ENCODE peak calls at places on chromosomes 12 and 14, in six cellular contexts. Q is Peyer's patch, T is psoas muscle, A is IMR-90, L is H1, C is endothelial cell of umbilical vein. U is an unnamed sample. For H3K36me3, the result is how much of the 10 kb centered on the place peaks cover.

GRCh38 chr14:51607677-51608076 is 44.0 kb upstream of the FRMD6 start:
- DNase-seq in L (no peak), A (peak), T (no peak), Q (no peak), C (no peak), U (no peak)

GRCh38 chr12:5510251-5510805 is 78.4 kb downstream of the NTF3 start:
- DNase-seq in A (no peak), C (no peak), L (peak), Q (no peak), T (no peak), U (no peak)

GRCh38 chr14:59897757-59898383 is 22.1 kb upstream of the LRRC9 start:
- DNase-seq in A (no peak), C (peak), T (no peak), L (no peak), Q (no peak), U (no peak)

GRCh38 chr12:47870175-47870781 is 34.5 kb downstream of the VDR start:
- DNase-seq in T (peak), A (no peak), Q (peak), C (no peak), L (peak), U (no peak)

GRCh38 chr14:68660495-68660894 is 132.4 kb downstream of the ZFP36L1 start:
- DNase-seq in L (peak), T (no peak), Q (no peak), C (no peak), A (no peak), U (no peak)

GRCh38 chr12:3669594-3669993 is 83.3 kb downstream of the CRACR2A start:
- DNase-seq in T (no peak), A (no peak), L (no peak), C (no peak), Q (no peak), U (no peak)

GRCh38 chr12:132346496-132347470 is 17.4 kb upstream of the GALNT9 start:
- DNase-seq in A (no peak), L (no peak), C (no peak), T (no peak), Q (no peak), U (no peak)

GRCh38 chr14:79515158-79515557 is 696.1 kb downstream of the DIO2 start:
- DNase-seq in T (no peak), Q (no peak), L (no peak), A (no peak), C (no peak), U (no peak)

GRCh38 chr12:67068773-67069450 is 200.2 kb upstream of the CAND1 start:
- DNase-seq in A (peak), C (peak), T (peak), Q (no peak), L (peak), U (no peak)

GRCh38 chr12:105226219-105226618 is 9.8 kb downstream of the APPL2 start:
- DNase-seq in Q (peak), C (peak), T (peak), A (peak), L (no peak), U (no peak)

GRCh38 chr12:47725893-47726292 is 603 bp upstream of the ENDOU start:
- DNase-seq in L (no peak), T (no peak), A (peak), C (no peak), Q (no peak), U (no peak)

GRCh38 chr14:32233292-32233691 is 30.2 kb upstream of the RNU6-8 start:
- DNase-seq in T (no peak), L (no peak), A (no peak), C (no peak), Q (no peak), U (no peak)

GRCh38 chr12:30985814-30986452 is 59.4 kb downstream of the TSPAN11 start:
- DNase-seq in C (peak), T (peak), Q (no peak), L (peak), A (peak), U (no peak)

GRCh38 chr14:92819011-92819410 is 24.9 kb downstream of the GOLGA5 start:
- DNase-seq in T (no peak), A (no peak), L (no peak), C (no peak), Q (no peak), U (no peak)

GRCh38 chr12:105451211-105451610 is 120.7 kb downstream of the C12orf75 start:
- DNase-seq in C (no peak), A (peak), T (no peak), L (no peak), Q (no peak), U (no peak)

GRCh38 chr14:22598896-22599244 is 770 bp downstream of the ABHD4 start:
- DNase-seq in L (no peak), Q (no peak), A (peak), T (no peak), C (peak), U (no peak)

DNA sequence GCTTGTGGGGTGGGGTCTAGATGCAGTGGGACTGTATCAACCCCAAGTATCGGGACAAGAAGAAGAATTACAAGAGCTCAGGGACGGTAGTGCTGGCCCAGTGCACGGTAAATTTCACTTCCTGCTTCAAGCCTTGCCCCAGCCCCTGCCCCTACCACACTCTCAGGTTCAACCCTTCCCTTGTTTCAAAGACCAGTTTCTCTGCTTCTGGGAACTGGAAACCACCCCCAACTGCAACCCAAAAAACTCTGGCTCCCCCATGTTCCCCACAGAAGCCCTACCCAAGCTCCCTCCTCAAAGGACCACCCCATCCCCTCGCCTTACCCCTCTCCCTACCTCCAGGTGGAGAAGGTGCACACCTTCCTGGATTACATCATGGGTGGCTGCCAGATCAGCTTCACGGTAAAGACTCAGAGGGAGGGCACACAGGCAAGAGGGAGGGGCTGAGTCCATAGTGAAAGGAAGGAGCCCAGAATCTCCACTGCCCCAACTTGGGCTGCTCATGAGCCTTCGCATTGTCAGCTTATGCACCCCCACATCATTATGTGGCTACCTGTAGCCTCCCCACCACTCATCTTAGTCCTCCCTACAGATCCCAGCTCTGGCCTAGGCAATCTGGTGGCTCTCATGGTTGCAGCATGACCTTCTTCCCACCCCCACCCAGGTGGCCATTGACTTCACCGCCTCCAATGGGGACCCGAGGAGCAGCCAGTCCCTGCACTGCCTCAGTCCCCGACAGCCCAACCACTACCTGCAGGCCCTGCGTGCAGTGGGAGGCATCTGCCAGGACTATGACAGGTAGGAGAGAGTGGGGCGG is 4.3 kb downstream of the CPNE6 start:
- DNase-seq in T (no peak), L (no peak), C (no peak), A (no peak), Q (peak), U (no peak)
- TF ChIP-seq CTCF in T (no peak), L (no peak), C (no peak), A (no peak), Q (no peak), U (no peak)

GRCh38 chr12:94012508-94013044 is 135.8 kb upstream of the PLXNC1 start:
- DNase-seq in A (no peak), T (no peak), L (no peak), C (no peak), Q (no peak), U (no peak)
- H3K4me3 ChIP-seq in A (no peak), T (no peak), L (no peak), C (no peak), Q (no peak), U (no peak)

GRCh38 chr14:102969060-102969791 is 46.8 kb downstream of the AMN start:
- DNase-seq in C (no peak), T (peak), Q (no peak), L (no peak), A (no peak), U (no peak)
- H3K36me3 ChIP-seq in C (under half), T (under half), Q (under half), L (half or more), A (half or more), U (half or more)

DNA sequence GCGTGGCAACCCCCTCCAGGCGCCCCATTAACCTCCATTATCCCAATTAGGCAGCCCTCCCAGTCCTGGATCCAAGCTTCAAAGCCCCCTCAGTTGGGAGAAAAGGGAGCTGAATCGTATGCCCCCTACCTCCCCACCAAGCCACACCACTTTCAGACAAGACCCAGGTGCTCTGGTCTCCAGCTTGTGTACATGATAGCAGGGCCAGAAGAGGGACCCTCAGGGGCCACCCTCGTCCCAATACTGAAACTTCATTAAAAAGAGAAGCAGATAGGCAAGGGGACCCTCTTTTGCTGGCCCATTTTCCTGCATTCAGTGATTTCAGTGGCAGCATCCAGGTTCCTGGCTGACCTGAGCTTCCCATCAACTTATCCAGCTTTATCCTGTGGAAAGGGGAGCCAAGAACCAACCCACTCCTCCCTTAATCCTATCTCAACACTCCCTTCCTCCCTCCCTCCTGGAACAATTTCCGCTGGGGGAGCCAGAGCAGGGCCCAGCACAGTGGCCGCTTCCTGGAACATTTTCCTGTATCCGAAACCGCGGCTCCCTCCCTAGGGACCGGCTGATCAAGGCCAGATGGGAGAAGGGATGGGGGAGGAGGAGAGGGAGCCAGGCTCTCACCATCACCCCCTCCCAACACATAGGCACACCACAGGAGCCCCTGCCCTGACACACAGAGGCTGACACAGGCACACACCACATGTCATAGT is 9.5 kb upstream of the SP7 start:
- DNase-seq in A (no peak), Q (no peak), T (peak), L (peak), C (peak), U (no peak)
- TF ChIP-seq CTCF in A (no peak), Q (no peak), T (no peak), L (no peak), C (peak), U (peak)

GRCh38 chr12:40227447-40227846 is 2.6 kb downstream of the LRRK2 start:
- DNase-seq in Q (no peak), A (no peak), L (no peak), T (no peak), C (no peak), U (no peak)

GRCh38 chr12:40232602-40233001 is 7.8 kb downstream of the LRRK2 start:
- DNase-seq in L (no peak), Q (no peak), A (no peak), C (no peak), T (no peak), U (no peak)

GRCh38 chr12:40226652-40227051 is 1.9 kb downstream of the LRRK2 start:
- DNase-seq in C (peak), T (peak), L (no peak), A (peak), Q (peak), U (no peak)

GRCh38 chr12:40228727-40229126 is 3.9 kb downstream of the LRRK2 start:
- DNase-seq in C (no peak), T (no peak), Q (no peak), L (no peak), A (no peak), U (no peak)

DNA sequence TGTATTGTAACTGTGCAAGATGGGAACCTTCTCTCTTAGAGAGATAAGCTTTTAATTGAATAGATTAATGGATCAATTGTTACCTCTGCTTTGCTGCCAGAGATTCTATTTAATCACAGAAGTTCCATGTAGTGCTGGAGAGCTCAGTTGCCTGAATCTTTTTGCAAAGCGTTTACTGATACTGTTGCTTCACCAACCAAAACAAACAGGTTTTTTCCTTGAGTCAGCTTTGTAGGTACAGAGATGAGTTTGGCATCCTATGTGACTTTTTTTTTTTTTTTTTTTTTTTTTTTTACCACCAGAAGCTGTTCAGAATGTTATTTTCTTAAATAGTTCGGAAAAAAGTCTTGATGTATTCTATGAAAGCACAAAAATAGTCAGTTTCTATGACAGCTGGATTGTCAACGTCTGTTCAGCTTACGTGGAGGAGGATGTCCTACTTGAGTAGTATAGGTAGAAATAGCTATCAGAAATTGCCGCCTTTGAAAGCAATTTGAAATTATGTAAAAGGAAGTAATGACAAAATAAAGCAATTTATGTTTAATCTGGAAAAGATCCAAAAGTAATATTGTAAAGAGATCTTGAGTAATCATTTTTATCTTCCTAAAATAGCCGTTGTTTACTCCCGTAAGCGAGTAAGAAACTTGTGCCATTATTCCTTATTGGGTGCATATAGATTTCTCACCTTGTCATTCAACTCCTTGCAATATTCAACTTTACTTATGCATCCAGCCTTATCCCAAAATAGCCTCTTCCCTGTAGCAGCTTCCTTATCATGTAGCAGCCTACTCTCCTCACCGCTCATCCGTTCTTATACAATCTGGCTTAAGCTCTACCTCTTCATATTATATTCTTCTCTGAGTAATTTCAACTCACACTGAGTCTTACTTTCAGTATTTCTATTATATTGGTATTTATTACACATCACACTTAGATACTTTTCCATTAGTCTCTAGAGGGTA is 5.2 kb downstream of the LRRK2 start:
- DNase-seq in C (no peak), T (no peak), A (no peak), Q (no peak), L (no peak), U (no peak)
- H3K4me3 ChIP-seq in C (no peak), T (no peak), A (no peak), Q (no peak), L (no peak), U (no peak)

DNA sequence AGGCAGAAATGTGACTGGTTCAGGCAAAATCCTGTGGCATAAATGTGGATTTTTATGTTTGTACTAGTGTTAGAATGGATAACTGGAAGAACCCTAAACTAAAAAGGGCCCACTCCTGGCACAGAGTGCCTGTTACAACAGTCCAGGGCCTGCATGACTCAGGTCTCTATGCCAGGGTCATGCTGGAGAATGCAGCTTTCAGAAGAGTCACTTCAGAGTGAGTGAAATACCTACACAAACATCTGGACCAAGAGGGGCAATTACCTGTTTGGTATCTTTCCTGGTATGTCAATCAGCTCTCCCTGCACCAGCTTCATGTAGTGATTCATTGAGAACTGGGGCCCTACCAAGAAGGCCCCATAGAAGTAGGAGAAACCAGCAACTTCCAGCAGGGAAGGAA is 10.0 kb downstream of the EMG1 start:
- DNase-seq in T (no peak), A (no peak), L (no peak), Q (no peak), C (no peak), U (no peak)
- H3K36me3 ChIP-seq in T (under half), A (half or more), L (under half), Q (under half), C (under half), U (half or more)

GRCh38 chr12:125651625-125652024 is 586.4 kb downstream of the AACS start:
- DNase-seq in Q (no peak), C (no peak), A (no peak), T (no peak), L (no peak), U (no peak)
- TF ChIP-seq CTCF in Q (no peak), C (no peak), A (no peak), T (no peak), L (no peak), U (no peak)

GRCh38 chr12:7498832-7499231 is 4.7 kb downstream of the CD163 start:
- DNase-seq in L (no peak), Q (no peak), T (no peak), A (peak), C (no peak), U (no peak)

GRCh38 chr12:7502612-7503011 is 965 bp downstream of the CD163 start:
- DNase-seq in A (no peak), Q (no peak), C (no peak), L (no peak), T (no peak), U (no peak)

GRCh38 chr12:7503686-7504085 is at the start of gene CD163:
- DNase-seq in Q (no peak), C (no peak), A (no peak), T (no peak), L (no peak), U (no peak)

GRCh38 chr12:7497661-7498060 is 5.9 kb downstream of the CD163 start:
- DNase-seq in Q (no peak), L (no peak), C (no peak), A (no peak), T (no peak), U (no peak)

GRCh38 chr12:7501031-7501585 is 2.5 kb downstream of the CD163 start:
- DNase-seq in A (peak), L (no peak), C (no peak), T (no peak), Q (no peak), U (no peak)
- H3K4me3 ChIP-seq in A (no peak), L (no peak), C (no peak), T (peak), Q (no peak), U (no peak)

GRCh38 chr12:46404225-46404631 is 31.7 kb upstream of the SLC38A2 start:
- DNase-seq in C (peak), T (no peak), Q (no peak), A (peak), L (no peak), U (no peak)
- H3K36me3 ChIP-seq in C (under half), T (under half), Q (under half), A (under half), L (under half), U (under half)